ENCODE peak calls at places on chromosomes 16 and 17, in ten cellular contexts. E, Q, C, N, T, K, O, X, F and Y are unnamed samples.

GRCh38 chr17:80888276-80889160 is 103.1 kb upstream of the CHMP6 start:
- DNase-seq in N (no peak), F (no peak), X (no peak), Q (no peak), T (no peak), K (no peak), O (no peak), E (peak; percentile 40), C (peak; percentile 39), Y (no peak)

GRCh38 chr16:66927012-66927436 is 1.7 kb upstream of the RRAD start:
- DNase-seq in E (no peak), Q (no peak), X (peak; percentile 84), O (peak; percentile 55), T (peak; percentile 63), N (peak; percentile 45), K (no peak), C (peak; percentile 68), F (no peak), Y (no peak)

GRCh38 chr17:30594223-30594952 is 117.2 kb downstream of the GOSR1 start:
- DNase-seq in O (no peak), T (no peak), E (no peak), X (no peak), F (no peak), Q (no peak), N (no peak), K (no peak), C (peak; percentile 66), Y (no peak)

GRCh38 chr17:43803758-43804157 is 23.5 kb downstream of the CFAP97D1 start:
- DNase-seq in O (no peak), C (peak; percentile 70), N (no peak), F (no peak), Q (no peak), K (no peak), E (no peak), X (no peak), T (no peak), Y (no peak)

GRCh38 chr16:79128706-79129105 is 471.8 kb downstream of the MAF start:
- DNase-seq in N (no peak), X (no peak), O (no peak), Q (no peak), T (no peak), E (no peak), K (no peak), C (no peak), F (no peak), Y (no peak)

GRCh38 chr17:12256380-12256995 is 235.8 kb downstream of the MAP2K4 start:
- DNase-seq in K (peak; percentile 22), T (peak; percentile 55), Q (no peak), E (no peak), O (peak; percentile 43), X (peak; percentile 16), F (no peak), N (peak; percentile 70), C (no peak), Y (peak; percentile 23)

GRCh38 chr16:72482695-72483094 is 310.7 kb upstream of the PMFBP1 start:
- DNase-seq in X (no peak), T (no peak), F (no peak), C (no peak), N (no peak), K (no peak), E (no peak), Q (no peak), O (no peak), Y (no peak)

GRCh38 chr16:17354121-17354750 is 116.5 kb downstream of the XYLT1 start:
- DNase-seq in Q (no peak), E (peak; percentile 49), X (no peak), C (no peak), T (peak; percentile 79), N (no peak), O (no peak), F (no peak), K (no peak), Y (peak; percentile 79)

GRCh38 chr17:12815642-12816141 is 26.4 kb downstream of the ARHGAP44 start:
- DNase-seq in O (no peak), F (no peak), X (no peak), Q (no peak), C (no peak), T (peak; percentile 38), E (no peak), K (no peak), N (no peak), Y (no peak)

GRCh38 chr16:3589441-3589921 is 12.3 kb upstream of the NLRC3 start:
- DNase-seq in E (no peak), X (no peak), O (no peak), T (peak; percentile 89), K (no peak), N (no peak), F (no peak), C (no peak), Q (no peak), Y (no peak)

GRCh38 chr16:9870962-9871361 is 311.3 kb downstream of the GRIN2A start:
- DNase-seq in F (no peak), C (no peak), O (no peak), N (no peak), Q (no peak), T (no peak), K (no peak), X (peak; percentile 38), E (no peak), Y (no peak)

GRCh38 chr17:1880851-1881630 is 51.2 kb downstream of the RPA1 start:
- DNase-seq in X (no peak), O (no peak), T (no peak), F (no peak), C (no peak), E (no peak), Q (no peak), K (no peak), N (no peak), Y (no peak)

GRCh38 chr17:28726396-28726911 is 421 bp upstream of the TLCD1 start:
- DNase-seq in T (peak; percentile 79), N (peak; percentile 84), F (peak; percentile 68), K (no peak), O (no peak), C (peak; percentile 94), E (peak; percentile 89), Q (peak; percentile 66), X (peak; percentile 73), Y (peak; percentile 67)

GRCh38 chr17:9473716-9474115 is 101.9 kb downstream of the STX8 start:
- DNase-seq in T (no peak), E (no peak), N (no peak), Q (no peak), K (no peak), F (no peak), O (no peak), C (no peak), X (peak; percentile 65), Y (no peak)

DNA sequence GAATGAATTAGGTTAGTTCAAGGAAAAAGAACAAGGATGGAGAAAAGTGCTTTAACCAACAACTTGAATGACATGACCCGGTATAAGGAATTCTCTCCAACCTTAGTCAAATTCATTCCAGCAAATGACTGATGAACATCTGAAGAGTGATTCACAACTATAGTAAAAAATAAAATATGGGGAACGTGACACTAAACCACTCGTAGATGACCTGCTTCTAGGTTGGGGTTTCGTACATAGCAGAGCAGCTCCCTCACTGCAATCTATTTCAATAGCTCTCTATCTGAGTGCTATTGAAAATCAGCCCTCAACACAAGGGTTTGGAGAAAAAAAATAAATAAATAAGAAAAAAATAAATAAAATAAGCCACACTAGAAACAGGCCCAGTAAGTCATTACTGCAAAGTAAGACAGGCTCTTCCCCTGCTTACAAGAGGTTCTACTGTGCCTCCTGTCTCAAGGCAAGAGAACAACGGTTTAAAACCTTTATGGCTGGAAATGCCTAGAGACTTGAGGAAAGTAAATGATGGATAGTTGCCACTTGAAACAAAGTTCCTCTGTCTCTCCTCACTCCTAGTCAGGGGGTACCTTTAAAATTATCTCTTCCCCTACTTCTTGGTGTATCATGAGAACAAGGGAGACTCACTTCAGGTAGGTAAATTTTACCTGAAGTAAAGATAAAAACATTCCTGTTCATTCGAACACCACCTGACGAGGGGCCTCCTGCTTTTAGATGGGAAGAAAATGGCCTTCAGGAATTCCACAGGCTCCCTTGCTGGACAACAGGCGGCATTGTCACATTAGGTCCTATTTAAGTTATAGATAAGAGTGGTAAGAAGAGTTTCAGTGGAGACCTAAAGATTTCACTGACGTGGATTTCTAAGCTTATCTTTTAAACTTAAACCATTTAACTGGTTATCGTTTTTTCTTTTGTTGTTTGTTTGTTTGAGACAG is 20.5 kb downstream of the COG7 start:
- DNase-seq in F (no peak), C (no peak), Q (no peak), T (no peak), N (no peak), X (no peak), E (no peak), K (no peak), O (no peak), Y (no peak)
- TF ChIP-seq CTCF in F (no peak), C (no peak), Q (no peak), T (no peak), N (no peak), X (peak; percentile 23), E (no peak), K (no peak), O (peak; percentile 30), Y (no peak)

GRCh38 chr17:15265131-15265530 is at the start of gene PMP22:
- DNase-seq in Q (no peak), T (no peak), K (peak; percentile 68), F (no peak), O (no peak), E (no peak), N (no peak), C (peak; percentile 58), X (no peak), Y (no peak)
- TF ChIP-seq CTCF in Q (no peak), T (no peak), K (no peak), F (no peak), O (peak; percentile 3), E (no peak), N (no peak), C (no peak), X (no peak), Y (no peak)

DNA sequence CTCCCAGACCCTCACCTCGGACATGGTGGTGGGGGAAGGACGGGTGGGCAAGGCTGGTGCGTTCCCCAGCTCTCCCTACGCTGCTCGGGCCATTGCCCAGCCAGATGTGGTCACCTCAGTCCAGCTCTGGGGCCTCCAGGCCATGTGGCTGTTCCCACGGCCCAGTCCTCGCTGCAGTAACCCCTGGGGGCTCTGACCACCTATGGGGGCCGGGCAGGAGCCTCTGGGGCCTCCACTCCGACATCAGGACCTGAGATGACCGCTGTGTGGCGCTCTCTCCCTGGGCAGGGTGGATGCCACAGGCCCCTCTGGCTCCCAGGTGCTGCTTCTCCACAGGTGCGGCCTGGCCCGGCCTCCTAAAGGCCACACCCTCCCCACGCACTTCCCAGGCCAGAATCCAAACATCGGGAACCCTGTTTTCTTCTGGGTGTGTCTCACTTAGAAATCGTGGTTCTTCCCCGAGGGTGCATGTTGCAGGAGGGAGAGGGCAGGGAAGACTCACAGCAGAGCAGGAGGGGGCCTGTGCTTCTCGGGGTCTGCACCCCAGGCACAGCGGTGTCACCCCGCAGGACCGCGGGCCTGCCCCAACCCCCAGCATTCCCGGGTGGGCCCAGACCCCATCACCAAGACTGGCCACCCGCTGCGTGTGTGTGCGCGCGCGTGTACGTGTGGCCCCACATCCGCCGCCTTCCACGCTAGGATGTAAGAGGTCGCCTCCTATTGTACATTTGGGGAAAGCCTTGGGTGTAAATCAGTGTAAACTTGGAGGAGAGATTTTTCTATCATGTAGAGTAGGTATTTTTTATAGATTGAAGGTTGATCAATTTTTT is 5.9 kb upstream of the CAPN15 start:
- DNase-seq in F (no peak), O (no peak), C (peak; percentile 89), Q (no peak), K (no peak), T (no peak), N (no peak), E (peak; percentile 77), X (no peak), Y (no peak)
- TF ChIP-seq CTCF in F (no peak), O (no peak), C (peak; percentile 74), Q (no peak), K (no peak), T (no peak), N (peak; percentile 27), E (no peak), X (no peak), Y (no peak)

GRCh38 chr17:47847341-47848197 is 3.4 kb downstream of the SP6 start:
- DNase-seq in O (no peak), E (no peak), Q (no peak), T (no peak), N (no peak), K (no peak), X (no peak), C (peak; percentile 94), F (peak; percentile 29), Y (peak; percentile 55)
- TF ChIP-seq CTCF in O (no peak), E (peak; percentile 15), Q (peak; percentile 16), T (no peak), N (peak; percentile 39), K (no peak), X (peak; percentile 54), C (peak; percentile 74), F (peak; percentile 33), Y (peak; percentile 45)